ENCODE peak calls at places on chromosomes 13 and 19, in four cellular contexts. T, O, Q and F are unnamed samples.

GRCh38 chr19:23415561-23416191 is 20.4 kb upstream of the ZNF91 start:
- DNase-seq in T (no peak), O (peak; percentile 55), Q (peak; percentile 16), F (no peak)

GRCh38 chr13:46184277-46184699 is 2.3 kb upstream of the LCP1 start:
- DNase-seq in T (peak; percentile 70), O (peak; percentile 91), Q (peak; percentile 62), F (peak; percentile 53)

GRCh38 chr13:62525652-62526051 is 1110.0 kb upstream of the PCDH20 start:
- DNase-seq in T (no peak), O (no peak), Q (no peak), F (no peak)

GRCh38 chr13:31818236-31818635 is 78.9 kb downstream of the RXFP2 start:
- DNase-seq in T (no peak), O (no peak), Q (no peak), F (no peak)

GRCh38 chr19:4103073-4103418 is 20.9 kb downstream of the MAP2K2 start:
- DNase-seq in T (no peak), O (no peak), Q (no peak), F (no peak)

GRCh38 chr19:8566855-8567254 is 10.4 kb downstream of the MYO1F start:
- DNase-seq in T (no peak), O (no peak), Q (no peak), F (no peak)

GRCh38 chr19:13843104-13843921 is 33.6 kb upstream of the NANOS3 start:
- DNase-seq in T (no peak), O (no peak), Q (no peak), F (no peak)

GRCh38 chr13:110885516-110885915 is 29.4 kb downstream of the ANKRD10 start:
- DNase-seq in T (no peak), O (no peak), Q (no peak), F (no peak)

GRCh38 chr13:87981416-87981815 is 310.2 kb downstream of the SLITRK5 start:
- DNase-seq in T (no peak), O (no peak), Q (no peak), F (no peak)